ENCODE peak calls at places on chromosome 14, in ten cellular contexts. M, F, X, U, L, K, A, D, V and I are unnamed samples. For H3K9me3, the result is how much of the 10 kb centered on the place peaks cover.

GRCh38 chr14:92033912-92034687 is 5.8 kb downstream of the TRIP11 start:
- DNase-seq in V (peak), X (no peak), L (no peak), U (no peak), M (no peak), D (no peak), F (no peak), A (no peak), K (no peak), I (no peak)

GRCh38 chr14:50739186-50739585 is 71.1 kb upstream of the SAV1 start:
- DNase-seq in X (no peak), A (peak), K (no peak), F (no peak), M (no peak), V (no peak), L (no peak), U (no peak), D (no peak), I (no peak)

GRCh38 chr14:41817626-41818025 is 210.9 kb downstream of the LRFN5 start:
- DNase-seq in D (no peak), L (no peak), U (no peak), V (no peak), X (no peak), F (no peak), K (no peak), A (no peak), M (no peak), I (no peak)

GRCh38 chr14:36997843-36998242 is 174.6 kb downstream of the SLC25A21 start:
- DNase-seq in A (no peak), L (no peak), X (no peak), K (no peak), U (no peak), F (no peak), V (no peak), D (no peak), M (no peak), I (no peak)

GRCh38 chr14:105702275-105702817 is 176.0 kb downstream of the TMEM121 start:
- DNase-seq in X (no peak), D (no peak), U (no peak), A (no peak), K (no peak), F (no peak), L (peak), V (no peak), M (no peak), I (no peak)

GRCh38 chr14:92961567-92961855 is 38.6 kb downstream of the CHGA start:
- DNase-seq in U (no peak), M (no peak), K (no peak), L (no peak), D (no peak), F (no peak), V (no peak), X (no peak), A (no peak), I (peak)

GRCh38 chr14:62409909-62410308 is 635.3 kb downstream of the KCNH5 start:
- DNase-seq in X (no peak), F (no peak), A (no peak), D (no peak), K (no peak), L (no peak), M (no peak), U (no peak), V (no peak), I (no peak)

GRCh38 chr14:70663707-70664179 is 22.0 kb downstream of the TTC9 start:
- DNase-seq in A (peak), F (no peak), U (no peak), V (no peak), L (no peak), X (no peak), D (no peak), M (no peak), K (no peak), I (no peak)

GRCh38 chr14:67856806-67857205 is 37.2 kb downstream of the RAD51B start:
- DNase-seq in L (no peak), V (no peak), X (no peak), K (no peak), A (no peak), U (no peak), M (no peak), F (no peak), D (no peak), I (no peak)

GRCh38 chr14:104426771-104427125 is 152.8 kb upstream of the C14orf180 start:
- DNase-seq in X (no peak), U (no peak), L (no peak), M (no peak), K (no peak), F (no peak), D (no peak), V (no peak), A (no peak), I (no peak)

GRCh38 chr14:33914676-33915516 is 36.0 kb downstream of the EGLN3 start:
- DNase-seq in U (no peak), L (no peak), V (no peak), M (peak), D (no peak), A (no peak), F (no peak), K (no peak), X (no peak), I (no peak)

GRCh38 chr14:103848720-103849077 is 1.3 kb upstream of the PPP1R13B start:
- DNase-seq in L (peak), A (peak), U (no peak), X (no peak), V (peak), D (no peak), F (no peak), K (peak), M (no peak), I (no peak)

GRCh38 chr14:94117856-94118255 is 7.3 kb downstream of the IFI27 start:
- DNase-seq in F (no peak), A (no peak), M (no peak), U (no peak), V (no peak), L (peak), D (no peak), X (no peak), K (no peak), I (no peak)

GRCh38 chr14:85296466-85297210 is 233.3 kb upstream of the FLRT2 start:
- DNase-seq in A (no peak), K (peak), U (no peak), V (no peak), L (no peak), D (no peak), F (no peak), X (no peak), M (peak), I (no peak)

GRCh38 chr14:65115615-65116014 is 13.3 kb upstream of the MAX start:
- DNase-seq in K (no peak), D (no peak), A (no peak), X (no peak), U (no peak), M (no peak), V (no peak), F (no peak), L (no peak), I (no peak)

GRCh38 chr14:101055776-101056374 is 152.4 kb upstream of the RTL1 start:
- DNase-seq in K (no peak), D (no peak), M (no peak), V (no peak), A (no peak), F (no peak), L (no peak), X (no peak), U (no peak), I (no peak)

GRCh38 chr14:104364830-104365229 is 214.7 kb upstream of the C14orf180 start:
- DNase-seq in V (no peak), M (no peak), K (no peak), F (no peak), X (no peak), A (no peak), U (no peak), L (no peak), D (no peak), I (no peak)

GRCh38 chr14:59271734-59272133 is 83.3 kb downstream of the DAAM1 start:
- DNase-seq in A (no peak), K (no peak), U (no peak), V (no peak), M (no peak), X (no peak), F (no peak), D (no peak), L (no peak), I (no peak)

GRCh38 chr14:99055816-99056215 is 216.2 kb downstream of the BCL11B start:
- DNase-seq in L (no peak), X (no peak), D (no peak), A (no peak), U (no peak), V (peak), K (no peak), F (peak), M (no peak), I (no peak)

GRCh38 chr14:101068958-101069549 is 165.5 kb upstream of the RTL1 start:
- DNase-seq in F (no peak), U (no peak), A (peak), K (no peak), D (no peak), X (no peak), M (no peak), V (no peak), L (peak), I (no peak)

GRCh38 chr14:60922050-60922449 is 58.8 kb downstream of the TRMT5 start:
- DNase-seq in M (no peak), X (no peak), A (no peak), F (no peak), V (no peak), K (no peak), U (no peak), D (no peak), L (no peak), I (no peak)

GRCh38 chr14:92987148-92987570 is 64.2 kb downstream of the CHGA start:
- DNase-seq in V (no peak), K (no peak), A (no peak), F (no peak), U (no peak), X (no peak), M (no peak), D (no peak), L (no peak), I (no peak)

GRCh38 chr14:98136420-98136819 is 1135.6 kb downstream of the BCL11B start:
- DNase-seq in D (no peak), K (no peak), A (no peak), F (no peak), X (no peak), V (no peak), L (no peak), U (no peak), M (no peak), I (no peak)

GRCh38 chr14:105830171-105830570 is 303.8 kb downstream of the TMEM121 start:
- DNase-seq in U (no peak), D (no peak), M (no peak), K (no peak), L (no peak), F (no peak), V (no peak), A (no peak), X (no peak), I (no peak)

GRCh38 chr14:69077841-69078240 is 75.1 kb downstream of the DCAF5 start:
- DNase-seq in U (no peak), D (no peak), L (no peak), M (peak), K (no peak), F (no peak), A (no peak), X (no peak), V (no peak), I (no peak)

GRCh38 chr14:97218336-97218712 is 421.1 kb downstream of the VRK1 start:
- DNase-seq in U (no peak), L (no peak), K (peak), D (no peak), M (no peak), F (no peak), A (no peak), X (no peak), V (no peak), I (no peak)

GRCh38 chr14:67413806-67414769 is 2.1 kb upstream of the PLEK2 start:
- DNase-seq in V (no peak), A (no peak), D (no peak), F (peak), L (peak), K (no peak), U (no peak), M (peak), X (no peak), I (no peak)

GRCh38 chr14:67525389-67525788 is 7.7 kb upstream of the PLEKHH1 start:
- DNase-seq in M (no peak), D (no peak), U (no peak), X (no peak), V (no peak), L (no peak), A (no peak), F (no peak), K (no peak), I (no peak)

GRCh38 chr14:22296722-22297121 is 292.3 kb downstream of the DAD1 start:
- DNase-seq in M (peak), K (no peak), A (no peak), X (no peak), F (no peak), V (no peak), D (no peak), L (no peak), U (no peak), I (no peak)

GRCh38 chr14:99586761-99587462 is 17.1 kb downstream of the CCDC85C start:
- DNase-seq in A (no peak), V (no peak), X (no peak), D (no peak), K (no peak), L (no peak), M (no peak), U (no peak), F (no peak), I (no peak)

GRCh38 chr14:21825147-21825743 is 151.6 kb upstream of the OR4E1 start:
- DNase-seq in L (no peak), X (no peak), M (peak), K (peak), V (peak), A (no peak), U (peak), F (peak), D (no peak), I (no peak)

GRCh38 chr14:40252817-40253447 is 820.7 kb upstream of the FBXO33 start:
- DNase-seq in X (no peak), L (no peak), K (no peak), D (no peak), A (no peak), M (no peak), U (no peak), F (no peak), V (no peak), I (no peak)

GRCh38 chr14:70665448-70666363 is 24.0 kb downstream of the TTC9 start:
- DNase-seq in X (no peak), A (peak), F (no peak), U (no peak), M (peak), L (no peak), V (peak), K (no peak), D (peak), I (no peak)

GRCh38 chr14:32383337-32384009 is 54.4 kb downstream of the AKAP6 start:
- DNase-seq in X (no peak), F (no peak), D (no peak), M (no peak), L (no peak), V (no peak), A (no peak), K (no peak), U (no peak), I (no peak)

GRCh38 chr14:74302634-74303569 is at the start of gene ABCD4:
- DNase-seq in D (peak), X (peak), U (peak), V (peak), K (peak), F (peak), A (peak), L (peak), M (peak), I (peak)

GRCh38 chr14:74302160-74302628 is 540 bp downstream of the ABCD4 start:
- DNase-seq in F (peak), K (peak), L (no peak), M (peak), U (no peak), V (no peak), D (no peak), A (no peak), X (no peak), I (no peak)

GRCh38 chr14:74296037-74296467 is 6.7 kb downstream of the ABCD4 start:
- DNase-seq in K (no peak), X (no peak), D (no peak), V (no peak), M (no peak), L (no peak), U (no peak), F (no peak), A (no peak), I (no peak)

GRCh38 chr14:74301594-74302159 is 1.1 kb downstream of the ABCD4 start:
- DNase-seq in F (no peak), U (no peak), V (peak), X (no peak), D (no peak), K (no peak), L (no peak), A (no peak), M (no peak), I (no peak)

DNA sequence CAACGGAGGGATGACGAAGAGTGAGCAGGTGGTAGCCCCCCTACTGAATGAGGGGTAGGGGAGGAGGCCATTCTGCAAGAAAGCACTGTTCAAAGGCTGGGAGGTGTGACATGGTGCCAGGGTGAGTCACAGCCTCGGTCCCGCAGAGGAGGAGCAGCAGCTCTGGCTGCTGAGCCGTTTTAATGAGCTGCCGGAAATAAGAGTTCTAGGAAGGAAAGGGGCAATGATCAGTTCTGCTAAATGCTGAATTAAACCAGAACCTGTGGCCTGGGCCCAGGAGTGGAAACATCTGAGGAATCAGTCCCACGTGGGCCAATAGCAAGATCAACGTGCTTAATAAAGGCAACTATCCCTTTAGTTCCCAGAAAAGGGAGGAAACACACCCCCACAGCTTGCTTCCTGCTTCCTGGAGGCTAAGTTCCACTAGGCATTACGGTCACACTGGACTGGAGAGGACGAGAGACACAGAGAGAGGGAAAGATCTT is 3.6 kb downstream of the ABCD4 start:
- DNase-seq in V (no peak), D (no peak), M (no peak), A (no peak), L (no peak), F (peak), K (no peak), U (peak), X (no peak), I (no peak)
- H3K4me3 ChIP-seq in V (no peak), D (no peak), M (no peak), A (no peak), L (no peak), F (no peak), K (no peak), U (no peak), X (no peak), I (peak)

GRCh38 chr14:54256156-54256555 is 140.7 kb upstream of the CDKN3 start:
- DNase-seq in D (no peak), X (no peak), L (no peak), M (no peak), F (no peak), U (no peak), K (no peak), A (no peak), V (no peak), I (no peak)

GRCh38 chr14:54257424-54257823 is 139.4 kb upstream of the CDKN3 start:
- DNase-seq in U (peak), V (no peak), M (no peak), X (no peak), A (no peak), D (no peak), L (no peak), F (no peak), K (peak), I (no peak)

GRCh38 chr14:54251356-54251755 is 145.5 kb upstream of the CDKN3 start:
- DNase-seq in A (no peak), M (no peak), L (no peak), U (no peak), V (no peak), X (no peak), D (no peak), F (no peak), K (no peak), I (no peak)

GRCh38 chr14:54253195-54253947 is 143.4 kb upstream of the CDKN3 start:
- DNase-seq in L (no peak), A (no peak), D (no peak), V (no peak), F (no peak), X (no peak), K (no peak), U (no peak), M (peak), I (no peak)

DNA sequence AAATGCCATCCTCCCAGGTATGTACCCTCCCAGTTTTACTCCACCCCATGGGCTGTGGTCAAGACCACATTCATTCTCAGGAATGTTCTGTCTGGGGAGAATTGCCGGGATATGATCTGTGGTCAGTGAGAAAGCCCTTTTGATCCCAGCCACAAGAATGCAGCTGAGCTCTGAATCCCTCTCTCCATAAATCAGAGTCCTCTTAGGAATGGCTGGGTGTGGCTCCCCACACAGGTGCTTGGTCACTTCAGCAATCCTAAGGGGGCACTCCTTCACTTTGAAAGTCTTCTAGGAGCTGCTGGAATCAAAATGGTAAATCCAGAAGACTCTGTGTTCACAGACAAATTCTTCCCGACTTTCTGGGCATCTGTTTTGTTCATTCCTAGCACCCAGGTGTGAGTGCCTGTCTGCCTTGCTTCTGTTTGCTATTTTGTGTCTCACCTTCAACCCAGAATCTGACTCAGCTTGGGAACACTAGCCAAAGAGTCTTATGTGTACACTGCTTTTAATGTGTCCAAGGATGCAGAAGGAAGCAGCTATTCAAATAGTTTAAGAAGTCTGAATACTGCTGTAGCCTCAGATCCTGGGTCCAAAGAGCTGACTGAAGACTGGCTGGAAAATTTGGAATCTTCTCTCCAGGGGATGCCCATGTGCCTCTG is 144.6 kb upstream of the CDKN3 start:
- DNase-seq in U (no peak), D (peak), L (no peak), V (no peak), A (no peak), M (peak), X (no peak), K (no peak), F (no peak), I (no peak)
- H3K9me3 ChIP-seq in U (under half), D (under half), L (under half), V (under half), A (under half), M (under half), X (under half), K (under half), F (under half), I (under half)

GRCh38 chr14:51870620-51871019 is 10.2 kb downstream of the GNG2 start:
- DNase-seq in F (no peak), A (no peak), U (no peak), M (no peak), D (no peak), L (no peak), K (no peak), V (no peak), X (no peak), I (no peak)

GRCh38 chr14:51867753-51868152 is 7.3 kb downstream of the GNG2 start:
- DNase-seq in A (no peak), V (peak), L (no peak), D (no peak), X (no peak), M (no peak), F (no peak), U (no peak), K (no peak), I (no peak)

GRCh38 chr14:51869426-51870113 is 9.2 kb downstream of the GNG2 start:
- DNase-seq in U (no peak), A (no peak), F (peak), X (no peak), L (no peak), K (no peak), D (no peak), V (no peak), M (no peak), I (no peak)

GRCh38 chr14:51865953-51866747 is 5.7 kb downstream of the GNG2 start:
- DNase-seq in A (no peak), L (no peak), F (no peak), K (no peak), M (no peak), X (no peak), D (no peak), V (no peak), U (no peak), I (no peak)

DNA sequence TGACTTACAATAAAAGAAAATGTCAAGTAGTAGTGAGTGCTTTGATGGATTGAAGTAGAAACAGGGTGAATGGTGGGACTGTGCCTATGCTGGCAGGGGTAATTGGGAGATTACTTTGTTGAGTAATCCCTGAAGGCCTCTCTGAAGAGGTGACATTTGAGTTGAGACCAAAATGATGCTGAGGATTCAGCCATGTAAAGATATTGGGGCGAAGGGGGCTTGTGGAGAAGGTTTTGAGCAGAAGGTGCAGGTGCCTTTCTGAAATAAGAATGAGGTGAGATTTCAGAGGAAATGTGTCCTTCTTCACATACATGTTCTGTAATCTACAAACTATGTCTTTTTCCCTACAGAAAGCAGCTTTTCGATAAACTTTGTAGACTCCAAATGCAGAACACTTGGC is 8.0 kb downstream of the GNG2 start:
- DNase-seq in D (no peak), F (no peak), X (no peak), K (no peak), V (no peak), L (no peak), A (no peak), U (no peak), M (no peak), I (no peak)
- H3K4me3 ChIP-seq in D (no peak), F (no peak), X (no peak), K (no peak), V (no peak), L (no peak), A (no peak), U (no peak), M (no peak), I (no peak)

GRCh38 chr14:30240002-30240401 is 312.4 kb upstream of the PRKD1 start:
- DNase-seq in K (no peak), M (no peak), X (no peak), U (peak), L (no peak), F (no peak), A (no peak), V (no peak), D (no peak), I (no peak)
- H3K9me3 ChIP-seq in K (under half), M (under half), X (under half), U (under half), L (under half), F (under half), A (under half), V (under half), D (under half), I (under half)